ENCODE peak calls at places on chromosomes 2 and 18, in four cellular contexts. V is CD4-positive, alpha-beta T cell; T is thyroid gland; Q is psoas muscle. G is an unnamed sample.

GRCh38 chr2:240468300-240469238 is 33.1 kb downstream of the GPC1 start:
- DNase-seq in V (peak), Q (peak), T (peak), G (peak)

GRCh38 chr2:101805146-101806088 is 107.9 kb downstream of the MAP4K4 start:
- DNase-seq in T (no peak), Q (no peak), V (no peak), G (no peak)

GRCh38 chr2:189685540-189686229 is 11.2 kb downstream of the ANKAR start:
- DNase-seq in V (no peak), Q (no peak), T (peak), G (no peak)

GRCh38 chr18:47677952-47678351 is 252.5 kb downstream of the SMAD2 start:
- DNase-seq in Q (no peak), V (no peak), T (no peak), G (no peak)

GRCh38 chr18:34122724-34123334 is 101.9 kb downstream of the NOL4 start:
- DNase-seq in V (no peak), Q (no peak), T (peak), G (no peak)

GRCh38 chr2:951224-952006 is 766 bp downstream of the SNTG2 start:
- DNase-seq in V (no peak), Q (no peak), T (no peak), G (peak)

GRCh38 chr2:64222351-64222750 is 78.1 kb upstream of the PELI1 start:
- DNase-seq in V (no peak), T (no peak), Q (no peak), G (no peak)

GRCh38 chr2:102498414-102498813 is 25.4 kb downstream of the SLC9A4 start:
- DNase-seq in Q (no peak), T (no peak), V (no peak), G (no peak)

GRCh38 chr18:58337688-58338087 is 291.2 kb downstream of the ALPK2 start:
- DNase-seq in V (no peak), T (no peak), Q (no peak), G (no peak)

GRCh38 chr18:3652380-3653262 is 202.6 kb downstream of the TGIF1 start:
- DNase-seq in Q (no peak), V (no peak), T (no peak), G (peak)

GRCh38 chr2:134489732-134490384 is 228.9 kb downstream of the TMEM163 start:
- DNase-seq in V (no peak), T (no peak), Q (no peak), G (no peak)
- H3K27ac ChIP-seq in V (no peak), T (no peak), Q (no peak), G (no peak)

GRCh38 chr2:207561386-207562080 is 31.8 kb downstream of the CREB1 start:
- DNase-seq in V (no peak), T (no peak), Q (no peak), G (no peak)

DNA sequence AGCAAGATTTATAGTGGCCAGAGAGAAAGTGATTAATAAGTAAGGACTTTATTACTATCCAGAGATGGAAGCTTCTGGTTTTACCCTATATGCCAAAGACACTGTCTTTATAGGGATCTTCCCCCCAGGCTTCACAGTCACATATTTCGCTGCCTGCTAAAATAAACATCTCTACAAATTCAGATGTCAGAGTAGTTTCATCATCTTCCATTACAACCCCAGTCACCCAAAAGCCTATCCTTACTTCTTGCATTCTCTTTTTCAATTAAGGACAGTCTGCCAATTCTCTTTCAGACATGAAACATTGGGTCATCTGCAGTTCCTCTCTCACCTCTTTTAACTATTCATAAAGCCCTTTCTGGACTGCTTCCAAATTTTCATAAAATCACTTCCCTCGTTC is 28.3 kb downstream of the CREB1 start:
- DNase-seq in T (no peak), V (no peak), Q (no peak), G (no peak)
- H3K27ac ChIP-seq in T (no peak), V (no peak), Q (no peak), G (no peak)

GRCh38 chr2:134405641-134406081 is 151.8 kb downstream of the MGAT5 start:
- DNase-seq in Q (no peak), T (no peak), V (no peak), G (no peak)
- H3K27ac ChIP-seq in Q (no peak), T (no peak), V (no peak), G (no peak)

GRCh38 chr2:48527211-48527880 is 2.6 kb upstream of the STON1 start:
- DNase-seq in V (no peak), T (no peak), Q (no peak), G (no peak)
- H3K27ac ChIP-seq in V (no peak), T (no peak), Q (no peak), G (no peak)

DNA sequence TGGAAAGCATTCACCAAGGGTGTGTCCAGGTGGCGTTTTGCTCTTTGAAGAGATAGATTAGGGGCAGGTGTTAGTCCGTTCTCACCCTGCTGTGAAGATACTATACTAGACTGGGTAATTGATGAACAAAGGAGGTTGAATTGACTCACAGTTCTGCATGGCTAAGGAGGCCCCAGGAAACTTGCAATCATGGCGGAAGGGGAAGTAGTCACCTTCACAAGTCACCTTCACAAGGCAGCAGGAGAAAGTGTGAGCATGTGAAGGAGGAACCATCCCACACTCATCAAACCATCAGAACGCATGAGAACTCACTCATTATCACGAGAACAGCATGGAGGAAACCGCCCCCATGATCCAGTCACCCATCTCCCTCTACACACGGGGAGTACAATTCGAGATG is 135.7 kb upstream of the NFATC1 start:
- DNase-seq in V (no peak), Q (no peak), T (no peak), G (no peak)
- H3K27ac ChIP-seq in V (no peak), Q (no peak), T (no peak), G (no peak)

GRCh38 chr2:160419776-160420521 is 73.7 kb downstream of the RBMS1 start:
- DNase-seq in T (no peak), Q (no peak), V (no peak), G (no peak)

GRCh38 chr2:160417745-160418397 is 75.7 kb downstream of the RBMS1 start:
- DNase-seq in V (peak), T (no peak), Q (no peak), G (no peak)

GRCh38 chr2:160420711-160421110 is 72.9 kb downstream of the RBMS1 start:
- DNase-seq in Q (no peak), V (no peak), T (no peak), G (no peak)

GRCh38 chr2:160418853-160419252 is 74.8 kb downstream of the RBMS1 start:
- DNase-seq in Q (no peak), T (no peak), V (no peak), G (no peak)

GRCh38 chr2:160418398-160418765 is 75.2 kb downstream of the RBMS1 start:
- DNase-seq in T (no peak), V (no peak), Q (no peak), G (no peak)
- H3K27ac ChIP-seq in T (no peak), V (no peak), Q (no peak), G (peak)

GRCh38 chr2:6657872-6658271 is 207.8 kb downstream of the CMPK2 start:
- DNase-seq in Q (no peak), T (peak), V (no peak), G (no peak)

GRCh38 chr2:6656633-6657032 is 209.1 kb downstream of the CMPK2 start:
- DNase-seq in Q (no peak), V (no peak), T (no peak), G (no peak)

GRCh38 chr2:6653281-6653750 is 212.4 kb downstream of the CMPK2 start:
- DNase-seq in T (no peak), V (no peak), Q (no peak), G (no peak)

GRCh38 chr2:6654279-6654678 is 211.4 kb downstream of the CMPK2 start:
- DNase-seq in Q (no peak), V (no peak), T (no peak), G (no peak)

DNA sequence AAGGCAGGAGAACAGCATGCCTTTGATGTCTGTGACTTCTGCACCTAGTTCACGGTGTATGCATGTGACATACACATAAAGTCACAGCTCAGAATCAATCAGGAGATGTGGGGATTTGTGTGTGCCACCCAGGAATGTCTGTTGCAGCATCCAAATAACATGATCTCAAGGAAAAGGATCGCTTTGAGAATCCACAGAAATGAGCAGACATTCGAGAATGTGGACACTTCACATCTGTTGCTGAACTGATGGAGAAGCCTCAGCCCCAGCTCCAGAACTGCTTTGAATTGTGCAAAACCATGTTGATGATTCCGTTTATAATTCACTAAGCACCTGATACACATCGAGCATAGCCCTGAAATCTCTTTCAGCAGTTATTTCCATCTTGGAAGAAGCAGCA is 208.6 kb downstream of the CMPK2 start:
- DNase-seq in V (no peak), Q (no peak), T (no peak), G (no peak)
- H3K27ac ChIP-seq in V (no peak), Q (no peak), T (no peak), G (no peak)

DNA sequence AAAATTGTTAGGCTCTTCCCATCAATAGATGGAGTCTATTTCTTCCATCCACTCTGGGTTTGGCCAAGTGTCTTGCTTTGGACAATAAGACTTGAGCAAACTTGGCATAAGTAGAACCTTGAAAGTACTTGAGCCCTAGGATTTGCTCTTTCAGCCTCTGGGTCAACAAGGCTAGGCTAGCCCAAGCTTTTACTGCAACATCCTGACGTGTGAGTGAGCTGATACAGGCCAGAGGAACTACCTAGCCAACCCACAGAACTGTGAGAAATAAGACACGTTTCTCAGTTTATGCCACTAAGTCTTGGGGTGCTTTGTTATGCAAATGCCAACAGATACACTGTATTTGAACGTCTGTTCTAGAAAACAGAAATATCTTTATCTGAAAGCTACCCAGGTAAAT is 71.9 kb downstream of the LRP2 start:
- DNase-seq in V (no peak), Q (no peak), T (no peak), G (no peak)
- H3K27ac ChIP-seq in V (no peak), Q (no peak), T (peak), G (no peak)

DNA sequence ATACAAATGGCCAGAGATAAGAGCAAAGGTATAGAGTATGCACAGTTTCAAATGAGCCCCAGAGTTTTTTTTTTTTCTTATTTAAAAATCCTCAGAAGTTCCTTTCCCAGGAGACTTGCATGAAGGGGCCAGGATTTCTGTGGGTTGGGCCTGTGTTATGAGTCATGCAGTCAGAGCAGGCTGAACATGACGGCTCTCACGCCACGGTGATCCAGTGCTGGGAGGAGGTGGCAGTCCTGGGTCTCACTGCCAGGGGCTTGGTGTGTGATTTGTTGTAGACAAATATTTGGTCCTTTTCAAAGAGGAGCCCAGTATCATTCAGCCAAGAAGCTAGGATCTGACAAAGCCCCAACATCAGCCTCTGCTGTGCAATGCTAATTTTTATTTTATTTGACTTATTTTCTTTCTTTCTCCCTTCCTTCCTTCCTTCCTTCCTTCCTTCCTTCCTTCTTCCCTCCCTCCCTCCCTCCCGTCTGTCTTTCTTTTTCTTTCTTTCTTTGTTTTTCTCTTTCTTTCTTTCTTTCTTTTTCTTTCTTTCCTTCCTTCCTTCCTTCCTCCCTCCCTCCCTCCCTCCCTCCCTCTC is 10.4 kb upstream of the KCNE4 start:
- DNase-seq in T (peak), Q (peak), V (no peak), G (peak)
- H3K27ac ChIP-seq in T (peak), Q (no peak), V (no peak), G (peak)